ENCODE peak calls at places on chromosomes 1 and 21, in four cellular contexts. X is AG09309, D is fibroblast of pulmonary artery, E is fibroblast of mammary gland. Q is an unnamed sample.

GRCh38 chr21:32538147-32538792 is 47.1 kb downstream of the TCP10L start:
- DNase-seq in X (no peak), D (no peak), E (no peak), Q (no peak)

GRCh38 chr1:58975888-58976287 is 192.0 kb upstream of the JUN start:
- DNase-seq in X (no peak), D (peak; percentile 77), E (no peak), Q (no peak)

GRCh38 chr1:53110370-53111072 is 31.9 kb downstream of the SLC1A7 start:
- DNase-seq in X (peak; percentile 61), D (no peak), E (peak; percentile 73), Q (no peak)

GRCh38 chr1:203796223-203796747 is 862 bp downstream of the ZBED6 start:
- DNase-seq in X (no peak), D (peak; percentile 33), E (peak; percentile 33), Q (peak; percentile 25)

GRCh38 chr1:5886140-5886483 is 106.1 kb downstream of the NPHP4 start:
- DNase-seq in X (no peak), D (no peak), E (no peak), Q (no peak)

GRCh38 chr1:183296782-183297181 is 110.7 kb downstream of the LAMC2 start:
- DNase-seq in X (no peak), D (no peak), E (no peak), Q (no peak)

GRCh38 chr1:167714098-167714850 is 7.5 kb upstream of the MPZL1 start:
- DNase-seq in X (peak; percentile 41), D (peak; percentile 86), E (peak; percentile 81), Q (peak; percentile 91)

GRCh38 chr21:29217818-29218252 is 80.9 kb upstream of the BACH1 start:
- DNase-seq in X (peak; percentile 95), D (peak; percentile 98), E (peak; percentile 99), Q (no peak)

GRCh38 chr1:175536921-175537320 is 206.5 kb downstream of the TNR start:
- DNase-seq in X (no peak), D (no peak), E (no peak), Q (no peak)

GRCh38 chr1:115705085-115706008 is 63.2 kb downstream of the CASQ2 start:
- DNase-seq in X (no peak), D (no peak), E (no peak), Q (no peak)

GRCh38 chr1:206021008-206021795 is 2.5 kb downstream of the CTSE start:
- DNase-seq in X (no peak), D (no peak), E (no peak), Q (no peak)

GRCh38 chr1:32997381-32997891 is 32.8 kb upstream of the RNF19B start:
- DNase-seq in X (peak; percentile 52), D (peak; percentile 84), E (peak; percentile 92), Q (no peak)

GRCh38 chr1:2408456-2408855 is 3.9 kb downstream of the PEX10 start:
- DNase-seq in X (no peak), D (no peak), E (no peak), Q (no peak)

GRCh38 chr1:201085902-201086735 is 26.1 kb downstream of the CACNA1S start:
- DNase-seq in X (no peak), D (peak; percentile 48), E (peak; percentile 42), Q (peak; percentile 55)
- TF ChIP-seq CTCF in X (peak; percentile 85), D (peak; percentile 80), E (peak; percentile 74), Q (peak; percentile 39)

GRCh38 chr1:30908886-30909777 is 574 bp upstream of the SDC3 start:
- DNase-seq in X (no peak), D (no peak), E (no peak), Q (no peak)
- TF ChIP-seq CTCF in X (no peak), D (no peak), E (no peak), Q (no peak)

DNA sequence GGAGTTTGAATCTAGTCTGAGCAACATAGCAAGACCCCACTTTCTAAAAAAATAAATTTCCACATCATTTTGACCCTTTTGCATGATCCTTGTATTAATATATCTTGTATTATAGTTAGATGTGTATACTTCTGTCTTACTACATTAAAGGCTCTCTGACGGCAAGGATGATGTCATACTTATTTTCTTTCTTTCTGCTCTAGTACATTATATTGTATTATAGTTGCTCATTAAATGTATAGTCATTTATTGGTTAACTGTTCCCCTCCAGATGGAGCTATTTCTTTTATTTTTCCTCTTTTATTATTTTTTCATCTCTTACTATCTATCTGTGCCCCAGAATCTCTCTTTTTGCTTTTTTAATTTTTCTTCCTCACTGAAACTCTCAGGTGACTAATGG is 15.0 kb upstream of the OLFML2B start:
- DNase-seq in X (no peak), D (no peak), E (no peak), Q (no peak)
- TF ChIP-seq CTCF in X (no peak), D (no peak), E (no peak), Q (no peak)

DNA sequence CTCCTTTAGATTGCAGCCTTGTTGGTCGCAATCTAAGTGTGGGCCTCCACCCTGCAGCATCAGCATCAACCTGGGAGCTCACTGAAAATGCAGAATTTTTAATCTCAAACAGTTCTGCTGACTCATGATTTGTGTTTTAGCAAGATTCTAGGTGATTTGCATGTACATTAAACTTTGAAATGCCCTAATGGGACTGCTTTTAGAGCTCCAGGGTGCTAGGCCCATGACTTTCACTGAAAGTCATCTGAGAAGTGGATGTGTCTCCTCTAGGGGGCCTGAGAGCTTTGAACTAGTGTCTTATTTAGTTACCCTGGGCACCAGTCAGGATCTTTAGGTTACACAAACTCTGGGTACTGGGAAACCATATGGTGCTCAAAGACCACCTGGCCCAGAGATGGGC is 9.0 kb downstream of the TRIM67 start:
- DNase-seq in X (no peak), D (no peak), E (no peak), Q (no peak)
- TF ChIP-seq CTCF in X (no peak), D (peak; percentile 10), E (peak; percentile 12), Q (no peak)

GRCh38 chr1:111535256-111536191 is 32.1 kb upstream of the ADORA3 start:
- DNase-seq in X (no peak), D (peak; percentile 13), E (no peak), Q (no peak)
- TF ChIP-seq CTCF in X (no peak), D (no peak), E (no peak), Q (no peak)

GRCh38 chr1:15525043-15525958 is 1.3 kb upstream of the CASP9 start:
- DNase-seq in X (peak; percentile 94), D (no peak), E (peak; percentile 3), Q (no peak)

GRCh38 chr1:15526021-15526489 is 593 bp upstream of the DNAJC16 start:
- DNase-seq in X (no peak), D (no peak), E (no peak), Q (no peak)

GRCh38 chr1:15524283-15525042 is 448 bp upstream of the CASP9 start:
- DNase-seq in X (peak; percentile 75), D (peak; percentile 100), E (peak; percentile 98), Q (peak; percentile 100)

GRCh38 chr1:15523922-15524282 is at the start of gene CASP9:
- DNase-seq in X (no peak), D (peak; percentile 49), E (no peak), Q (no peak)

DNA sequence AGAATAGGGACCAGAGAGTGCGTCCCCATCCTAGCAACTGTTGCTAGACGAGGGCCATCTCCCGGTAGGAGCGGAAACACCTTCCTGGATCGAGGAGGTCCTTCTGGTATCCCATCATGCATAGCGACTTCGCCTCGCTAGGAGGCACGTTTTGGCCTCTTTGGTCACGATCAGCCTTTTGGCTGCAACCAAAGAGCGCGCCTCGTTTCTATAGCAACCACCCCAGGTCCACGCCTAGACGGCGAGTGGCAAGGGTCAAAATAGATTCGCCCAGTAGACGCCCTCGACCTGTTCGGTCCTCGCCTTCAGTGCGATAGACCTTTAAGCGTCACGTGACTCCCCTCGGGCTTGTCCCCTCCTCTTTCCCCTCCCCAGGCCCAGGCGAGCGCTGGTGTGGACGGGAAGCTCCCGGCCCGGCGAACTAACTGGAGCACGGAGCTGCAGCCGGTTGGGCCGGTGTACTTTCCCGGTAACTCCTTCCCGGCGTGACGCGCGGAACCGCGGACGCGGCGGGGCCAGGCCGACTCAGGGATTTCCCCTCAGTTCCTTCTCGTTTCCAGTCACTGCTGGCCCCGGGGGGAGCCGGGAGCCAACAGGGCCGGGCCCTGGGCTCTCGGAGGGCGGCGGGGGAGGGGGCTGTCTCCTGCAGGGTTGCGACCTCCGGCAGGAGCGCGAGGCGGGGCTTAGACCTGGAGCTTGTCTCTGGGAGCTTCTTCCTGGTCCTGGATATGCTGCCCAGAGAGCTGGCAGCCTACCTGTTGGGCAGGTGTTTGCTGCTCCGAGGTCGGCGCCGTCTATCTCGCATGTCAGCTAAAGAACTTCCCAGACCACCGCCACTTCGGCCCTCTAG is at the start of gene DNAJC16:
- DNase-seq in X (peak; percentile 100), D (peak; percentile 100), E (peak; percentile 100), Q (peak; percentile 96)
- TF ChIP-seq CTCF in X (no peak), D (peak; percentile 33), E (peak; percentile 30), Q (no peak)